ENCODE peak calls at places on chromosome 5, in four cellular contexts. One of them, this sample, is unnamed.

GRCh38 chr5:88322785-88323184 is 54.1 kb upstream of the TMEM161B start:
- DNase-seq in tibial artery: no peak
- DNase-seq in mesothelial cell of epicardium: no peak
- DNase-seq in cardiac fibroblast: no peak
- DNase-seq in this sample: no peak

GRCh38 chr5:13945271-13945670 is 783 bp upstream of the DNAH5 start:
- DNase-seq in tibial artery: no peak
- DNase-seq in mesothelial cell of epicardium: no peak
- DNase-seq in cardiac fibroblast: no peak
- DNase-seq in this sample: no peak

GRCh38 chr5:140400730-140401361 is 787 bp upstream of the ANKHD1 start:
- DNase-seq in tibial artery: peak
- DNase-seq in mesothelial cell of epicardium: peak
- DNase-seq in cardiac fibroblast: peak
- DNase-seq in this sample: peak

GRCh38 chr5:1468247-1468612 is 23.0 kb upstream of the SLC6A3 start:
- DNase-seq in tibial artery: peak
- DNase-seq in mesothelial cell of epicardium: no peak
- DNase-seq in cardiac fibroblast: peak
- DNase-seq in this sample: no peak

GRCh38 chr5:139690385-139691274 is 42.5 kb downstream of the CXXC5 start:
- DNase-seq in tibial artery: no peak
- DNase-seq in mesothelial cell of epicardium: no peak
- DNase-seq in cardiac fibroblast: peak
- DNase-seq in this sample: no peak

GRCh38 chr5:132768485-132768868 is 8.6 kb downstream of the SEPTIN8 start:
- DNase-seq in tibial artery: no peak
- DNase-seq in mesothelial cell of epicardium: no peak
- DNase-seq in cardiac fibroblast: no peak
- DNase-seq in this sample: no peak

GRCh38 chr5:170232786-170233185 is at the start of gene C5orf58:
- DNase-seq in tibial artery: no peak
- DNase-seq in mesothelial cell of epicardium: no peak
- DNase-seq in cardiac fibroblast: no peak
- DNase-seq in this sample: no peak

GRCh38 chr5:149445739-149446369 is 66.8 kb upstream of the IL17B start:
- DNase-seq in tibial artery: no peak
- DNase-seq in mesothelial cell of epicardium: no peak
- DNase-seq in cardiac fibroblast: peak
- DNase-seq in this sample: no peak

GRCh38 chr5:68252678-68253520 is 37.3 kb downstream of the PIK3R1 start:
- DNase-seq in tibial artery: peak
- DNase-seq in mesothelial cell of epicardium: no peak
- DNase-seq in cardiac fibroblast: peak
- DNase-seq in this sample: peak

GRCh38 chr5:124504081-124504916 is 242.1 kb downstream of the ZNF608 start:
- DNase-seq in tibial artery: no peak
- DNase-seq in mesothelial cell of epicardium: no peak
- DNase-seq in cardiac fibroblast: peak
- DNase-seq in this sample: no peak

GRCh38 chr5:92801921-92802320 is 779.1 kb downstream of the NR2F1-AS1 start:
- DNase-seq in tibial artery: no peak
- DNase-seq in mesothelial cell of epicardium: no peak
- DNase-seq in cardiac fibroblast: peak
- DNase-seq in this sample: no peak

GRCh38 chr5:116520706-116521105 is 53.9 kb downstream of the SEMA6A start:
- DNase-seq in tibial artery: peak
- DNase-seq in mesothelial cell of epicardium: no peak
- DNase-seq in cardiac fibroblast: no peak
- DNase-seq in this sample: no peak

GRCh38 chr5:149837680-149838269 is 106.8 kb downstream of the PDE6A start:
- DNase-seq in tibial artery: no peak
- DNase-seq in mesothelial cell of epicardium: peak
- DNase-seq in cardiac fibroblast: peak
- DNase-seq in this sample: no peak

GRCh38 chr5:90398726-90399125 is 10.8 kb downstream of the CETN3 start:
- DNase-seq in tibial artery: no peak
- DNase-seq in mesothelial cell of epicardium: no peak
- DNase-seq in cardiac fibroblast: no peak
- DNase-seq in this sample: no peak

GRCh38 chr5:172648008-172648359 is 6.9 kb downstream of the NEURL1B start:
- DNase-seq in tibial artery: no peak
- DNase-seq in mesothelial cell of epicardium: no peak
- DNase-seq in cardiac fibroblast: no peak
- DNase-seq in this sample: peak

GRCh38 chr5:66828551-66829421 is 232.6 kb downstream of the MAST4 start:
- DNase-seq in tibial artery: peak
- DNase-seq in mesothelial cell of epicardium: peak
- DNase-seq in cardiac fibroblast: peak
- DNase-seq in this sample: no peak

GRCh38 chr5:19880859-19881436 is 107.1 kb downstream of the CDH18 start:
- DNase-seq in tibial artery: no peak
- DNase-seq in mesothelial cell of epicardium: no peak
- DNase-seq in cardiac fibroblast: no peak
- DNase-seq in this sample: no peak

GRCh38 chr5:72633649-72634048 is 126.4 kb upstream of the ZNF366 start:
- DNase-seq in tibial artery: no peak
- DNase-seq in mesothelial cell of epicardium: no peak
- DNase-seq in cardiac fibroblast: peak
- DNase-seq in this sample: no peak

GRCh38 chr5:9343146-9343850 is 202.6 kb downstream of the SEMA5A start:
- DNase-seq in tibial artery: no peak
- DNase-seq in mesothelial cell of epicardium: no peak
- DNase-seq in cardiac fibroblast: peak
- DNase-seq in this sample: no peak

GRCh38 chr5:36570268-36570667 is 36.1 kb upstream of the SLC1A3 start:
- DNase-seq in tibial artery: no peak
- DNase-seq in mesothelial cell of epicardium: no peak
- DNase-seq in cardiac fibroblast: peak
- DNase-seq in this sample: no peak

GRCh38 chr5:107875834-107876233 is 205.1 kb upstream of the EFNA5 start:
- DNase-seq in tibial artery: peak
- DNase-seq in mesothelial cell of epicardium: no peak
- DNase-seq in cardiac fibroblast: peak
- DNase-seq in this sample: no peak

GRCh38 chr5:28750236-28750635 is 1711.8 kb upstream of the CDH9 start:
- DNase-seq in tibial artery: no peak
- DNase-seq in mesothelial cell of epicardium: no peak
- DNase-seq in cardiac fibroblast: no peak
- DNase-seq in this sample: no peak

GRCh38 chr5:84287964-84288363 is 96.7 kb downstream of the EDIL3 start:
- DNase-seq in tibial artery: no peak
- DNase-seq in mesothelial cell of epicardium: no peak
- DNase-seq in cardiac fibroblast: peak
- DNase-seq in this sample: no peak

GRCh38 chr5:126846344-126846743 is 69.4 kb downstream of the LMNB1 start:
- DNase-seq in tibial artery: no peak
- DNase-seq in mesothelial cell of epicardium: no peak
- DNase-seq in cardiac fibroblast: peak
- DNase-seq in this sample: no peak

GRCh38 chr5:110612778-110613396 is 113.6 kb downstream of the TMEM232 start:
- DNase-seq in tibial artery: no peak
- DNase-seq in mesothelial cell of epicardium: no peak
- DNase-seq in cardiac fibroblast: no peak
- DNase-seq in this sample: no peak

GRCh38 chr5:150780816-150781221 is 2.3 kb downstream of the SMIM3 start:
- DNase-seq in tibial artery: no peak
- DNase-seq in mesothelial cell of epicardium: no peak
- DNase-seq in cardiac fibroblast: peak
- DNase-seq in this sample: no peak

GRCh38 chr5:3606121-3606831 is 10.6 kb downstream of the IRX1 start:
- DNase-seq in tibial artery: no peak
- DNase-seq in mesothelial cell of epicardium: no peak
- DNase-seq in cardiac fibroblast: no peak
- DNase-seq in this sample: no peak

This sample was measured in NCI-H1436 treated with DMSO at 0.1 percent for 48 hours.